ENCODE peak calls at places on chromosomes 1 and 21, in ten cellular contexts. U is H9, H is uterus, D is heart right ventricle, Z is ovary, R is endodermal cell, O is pancreas, B is adrenal gland, W is breast epithelium, L is tibial nerve. J is an unnamed sample.

GRCh38 chr1:119470377-119470776 is 36.6 kb upstream of the HSD3B1 start:
- DNase-seq in U (no peak), H (no peak), D (no peak), Z (no peak), R (no peak), O (no peak), B (no peak), W (no peak), L (no peak), J (no peak)

GRCh38 chr1:906532-907420 is 16.9 kb upstream of the SAMD11 start:
- DNase-seq in U (peak; percentile 28), H (peak; percentile 15), D (no peak), Z (peak; percentile 33), R (peak; percentile 65), O (peak; percentile 59), B (peak; percentile 70), W (peak; percentile 46), L (no peak), J (peak; percentile 61)

GRCh38 chr1:237799762-237800474 is 90.8 kb downstream of the ZP4 start:
- DNase-seq in U (peak; percentile 88), H (no peak), D (peak; percentile 36), Z (no peak), R (peak; percentile 95), O (peak; percentile 85), B (peak; percentile 60), W (no peak), L (no peak), J (peak; percentile 90)

GRCh38 chr1:109722920-109723319 is 10.9 kb downstream of the GSTM5 start:
- DNase-seq in U (no peak), H (no peak), D (no peak), Z (no peak), R (no peak), O (no peak), B (no peak), W (no peak), L (no peak), J (no peak)

GRCh38 chr21:42062543-42063022 is 8.5 kb upstream of the UMODL1 start:
- DNase-seq in U (no peak), H (no peak), D (no peak), Z (no peak), R (no peak), O (no peak), B (peak; percentile 63), W (no peak), L (no peak), J (peak; percentile 72)

GRCh38 chr21:44568667-44569556 is 4.6 kb upstream of the KRTAP10-4 start:
- DNase-seq in U (no peak), H (no peak), D (no peak), Z (no peak), R (no peak), O (no peak), B (peak; percentile 43), W (peak; percentile 36), L (no peak), J (no peak)

GRCh38 chr1:175591083-175591743 is 152.2 kb downstream of the TNR start:
- DNase-seq in U (no peak), H (no peak), D (peak; percentile 28), Z (no peak), R (peak; percentile 54), O (peak; percentile 38), B (peak; percentile 54), W (no peak), L (no peak), J (no peak)

GRCh38 chr1:203322480-203323179 is 17.3 kb downstream of the BTG2 start:
- DNase-seq in U (no peak), H (no peak), D (no peak), Z (no peak), R (no peak), O (no peak), B (no peak), W (no peak), L (no peak), J (no peak)

GRCh38 chr1:214332950-214333798 is 52.2 kb downstream of the SMYD2 start:
- DNase-seq in U (peak; percentile 59), H (peak; percentile 58), D (peak; percentile 44), Z (peak; percentile 76), R (peak; percentile 87), O (no peak), B (peak; percentile 84), W (peak; percentile 57), L (peak; percentile 66), J (peak; percentile 69)

GRCh38 chr1:107875689-107876088 is 89.3 kb downstream of the VAV3 start:
- DNase-seq in U (no peak), H (no peak), D (no peak), Z (no peak), R (no peak), O (no peak), B (no peak), W (no peak), L (no peak), J (no peak)

DNA sequence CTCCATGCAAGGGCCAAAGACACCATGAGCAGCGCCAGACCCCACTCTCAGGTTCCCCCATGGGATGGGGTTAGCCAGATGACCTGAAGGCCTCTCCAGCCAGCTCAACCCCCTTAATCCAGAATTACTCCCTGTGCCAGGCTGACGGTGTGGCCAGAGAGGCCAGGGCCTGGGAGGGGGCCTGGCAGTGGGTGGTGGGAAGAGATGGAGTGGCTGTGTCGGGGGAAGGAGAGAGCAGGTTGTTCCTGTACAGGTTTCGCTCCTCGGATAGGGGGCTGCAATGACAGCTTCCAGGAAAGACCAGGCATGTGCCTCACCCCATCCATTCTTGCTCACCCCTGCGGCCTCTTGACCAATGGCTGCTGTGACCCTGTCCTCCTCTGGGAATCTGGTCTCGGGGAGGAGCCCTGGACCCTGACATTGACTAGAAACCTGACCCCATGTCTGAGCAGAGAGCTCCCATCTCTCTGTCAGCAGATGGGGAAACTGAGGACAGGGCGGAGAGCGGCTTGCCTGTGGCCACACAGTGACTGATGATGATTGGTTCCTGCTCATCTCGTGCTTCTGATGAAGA is 345.3 kb downstream of the MATN1 start:
- DNase-seq in U (no peak), H (no peak), D (no peak), Z (no peak), R (peak; percentile 32), O (no peak), B (peak; percentile 35), W (no peak), L (no peak), J (no peak)
- H3K4me1 ChIP-seq in U (no peaks in the 10 kb centered on the region), H (no peaks in the 10 kb centered on the region), D (peaks cover 5% of the 10 kb centered on the region), Z (peaks cover 13% of the 10 kb centered on the region), R (no peaks in the 10 kb centered on the region), O (no peaks in the 10 kb centered on the region), B (no peaks in the 10 kb centered on the region), W (no peaks in the 10 kb centered on the region), L (peaks cover 14% of the 10 kb centered on the region), J (no peaks in the 10 kb centered on the region)

GRCh38 chr1:34896612-34897011 is 32.8 kb downstream of the DLGAP3 start:
- DNase-seq in U (no peak), H (no peak), D (no peak), Z (no peak), R (peak; percentile 7), O (no peak), B (no peak), W (no peak), L (no peak), J (no peak)
- TF ChIP-seq CTCF in U (peak; percentile 24), H (no peak), D (no peak), Z (no peak), R (peak; percentile 36), O (no peak), B (no peak), W (no peak), L (no peak), J (no peak)

DNA sequence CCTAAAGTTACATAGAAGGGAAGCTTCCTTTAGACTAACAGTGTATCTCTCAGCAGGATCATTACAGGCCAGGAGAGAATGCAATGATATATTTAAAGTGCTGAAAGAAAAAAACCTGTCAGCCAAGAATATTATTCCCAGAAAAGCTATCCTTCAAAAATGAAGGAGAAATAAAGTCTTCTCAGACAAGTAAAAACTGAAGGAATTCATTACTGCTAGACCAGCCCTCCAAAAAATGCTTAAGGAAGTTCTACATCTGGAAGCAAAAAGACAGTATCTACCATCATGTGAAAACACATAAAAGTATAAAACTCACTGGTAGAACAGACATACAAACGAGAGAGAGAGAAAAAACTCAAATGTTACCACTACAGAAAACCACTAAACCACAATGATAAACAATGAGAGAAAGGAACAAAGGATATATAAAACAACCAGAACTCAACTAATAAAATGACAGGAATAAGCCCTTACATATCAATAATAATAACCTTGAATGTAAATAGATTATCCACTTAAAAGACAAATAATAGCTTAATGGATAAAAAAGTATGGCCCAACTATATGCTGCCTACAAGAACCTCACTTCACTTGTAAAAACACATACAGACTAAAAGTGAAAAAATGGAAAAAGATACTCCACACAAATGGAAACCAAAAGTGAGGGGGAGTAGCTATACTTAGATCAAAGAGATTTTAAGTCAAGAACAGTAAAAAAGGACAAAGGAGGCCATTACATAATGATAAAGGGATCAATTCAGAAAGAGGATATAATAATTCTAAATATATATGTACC is 22.0 kb downstream of the NSL1 start:
- DNase-seq in U (no peak), H (no peak), D (no peak), Z (no peak), R (no peak), O (no peak), B (no peak), W (no peak), L (no peak), J (no peak)
- H3K9me3 ChIP-seq in U (no peaks in the 10 kb centered on the region), H (peaks cover 32% of the 10 kb centered on the region), D (peaks cover 61% of the 10 kb centered on the region), Z (peaks cover 3% of the 10 kb centered on the region), R (peaks cover 56% of the 10 kb centered on the region), O (no peaks in the 10 kb centered on the region), B (peaks cover 19% of the 10 kb centered on the region), W (peaks cover 24% of the 10 kb centered on the region), L (no peaks in the 10 kb centered on the region), J (peaks cover 30% of the 10 kb centered on the region)

GRCh38 chr1:27523666-27524020 is 33.7 kb upstream of the WASF2 start:
- DNase-seq in U (no peak), H (no peak), D (no peak), Z (no peak), R (no peak), O (no peak), B (no peak), W (no peak), L (no peak), J (no peak)
- H3K4me1 ChIP-seq in U (peaks cover 12% of the 10 kb centered on the region), H (peaks cover 5% of the 10 kb centered on the region), D (peaks cover 97% of the 10 kb centered on the region), Z (peaks cover 56% of the 10 kb centered on the region), R (peaks cover 20% of the 10 kb centered on the region), O (no peaks in the 10 kb centered on the region), B (peaks cover 91% of the 10 kb centered on the region), W (peaks cover 27% of the 10 kb centered on the region), L (peaks cover 97% of the 10 kb centered on the region), J (peaks cover 66% of the 10 kb centered on the region)

DNA sequence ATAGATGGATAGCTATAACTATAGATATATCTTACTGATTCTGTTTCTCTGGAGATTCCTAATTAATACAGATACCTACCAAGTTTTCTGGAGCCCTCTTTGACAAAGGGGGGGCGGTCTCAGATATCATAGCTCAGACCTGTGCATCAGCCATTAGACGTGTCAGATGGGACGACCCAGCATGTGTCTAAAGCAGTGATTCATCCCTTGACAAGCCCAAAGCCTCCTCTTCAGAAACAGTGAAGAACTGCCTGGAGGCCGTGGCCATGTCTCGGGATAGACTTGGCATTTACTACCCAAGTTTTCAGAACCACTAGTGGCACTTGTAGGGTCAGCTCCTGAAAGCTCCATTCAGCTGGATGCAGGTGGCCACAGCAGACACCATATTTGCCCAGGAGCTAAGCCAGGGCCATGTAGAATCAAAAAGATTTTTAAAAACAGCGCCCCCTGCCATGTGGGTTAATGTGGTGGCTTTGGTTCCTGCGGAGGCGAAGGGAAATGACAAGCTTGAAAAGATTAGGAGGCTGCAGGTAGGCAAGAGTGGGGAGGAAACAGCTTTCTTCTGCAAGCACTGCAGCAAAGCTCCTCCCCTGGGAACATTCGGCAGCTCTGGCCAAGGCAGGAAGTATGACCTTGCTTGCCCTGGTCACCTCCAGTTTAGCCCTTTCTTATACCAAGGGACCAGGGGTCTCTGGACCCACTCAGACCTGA is 82.2 kb downstream of the FBXO2 start:
- DNase-seq in U (peak; percentile 85), H (no peak), D (no peak), Z (no peak), R (peak; percentile 95), O (no peak), B (no peak), W (no peak), L (no peak), J (no peak)
- TF ChIP-seq CTCF in U (peak; percentile 75), H (no peak), D (peak; percentile 24), Z (no peak), R (peak; percentile 86), O (no peak), B (no peak), W (no peak), L (no peak), J (no peak)

J was measured in mucosa of descending colon.